ENCODE peak calls at places on chromosomes 16 and 17, in six cellular contexts. B, A, Y, X, C and Z are unnamed samples.

GRCh38 chr16:4410335-4411075 is 5.9 kb downstream of the CORO7 start:
- DNase-seq in B (no peak), A (peak), Y (no peak), X (peak), C (no peak), Z (no peak)

GRCh38 chr16:592518-593306 is 2.8 kb downstream of the RAB40C start:
- DNase-seq in B (peak), A (peak), Y (no peak), X (peak), C (peak), Z (peak)

GRCh38 chr17:63133489-63133888 is 167.5 kb downstream of the TANC2 start:
- DNase-seq in B (no peak), A (no peak), Y (no peak), X (no peak), C (no peak), Z (no peak)

GRCh38 chr17:80885922-80886582 is 105.6 kb upstream of the CHMP6 start:
- DNase-seq in B (no peak), A (no peak), Y (no peak), X (no peak), C (no peak), Z (no peak)

GRCh38 chr17:74292495-74292894 is 18.5 kb downstream of the DNAI2 start:
- DNase-seq in B (no peak), A (no peak), Y (no peak), X (no peak), C (no peak), Z (no peak)

GRCh38 chr16:5903153-5903552 is 805.6 kb upstream of the EEF2KMT start:
- DNase-seq in B (peak), A (no peak), Y (no peak), X (no peak), C (peak), Z (no peak)

GRCh38 chr16:57477531-57478202 is 8.6 kb downstream of the DOK4 start:
- DNase-seq in B (no peak), A (no peak), Y (no peak), X (no peak), C (no peak), Z (no peak)

GRCh38 chr17:1529863-1530262 is 13.5 kb upstream of the INPP5K start:
- DNase-seq in B (no peak), A (no peak), Y (no peak), X (peak), C (no peak), Z (no peak)

GRCh38 chr16:68369697-68370096 is 58.9 kb downstream of the PRMT7 start:
- DNase-seq in B (no peak), A (no peak), Y (no peak), X (no peak), C (no peak), Z (no peak)

GRCh38 chr17:17079761-17080160 is 37.5 kb downstream of the MPRIP start:
- DNase-seq in B (no peak), A (no peak), Y (no peak), X (peak), C (no peak), Z (no peak)

GRCh38 chr16:31127182-31127581 is 8.3 kb downstream of the PRSS8 start:
- DNase-seq in B (no peak), A (no peak), Y (no peak), X (no peak), C (no peak), Z (no peak)

GRCh38 chr16:28097500-28097899 is 34.0 kb upstream of the GSG1L start:
- DNase-seq in B (no peak), A (no peak), Y (no peak), X (no peak), C (no peak), Z (no peak)

GRCh38 chr17:19376799-19377198 is 1.5 kb upstream of the MAPK7 start:
- DNase-seq in B (no peak), A (no peak), Y (no peak), X (no peak), C (peak), Z (no peak)

GRCh38 chr17:17509601-17510425 is 13.6 kb upstream of the RASD1 start:
- DNase-seq in B (no peak), A (no peak), Y (no peak), X (no peak), C (no peak), Z (no peak)

GRCh38 chr17:1629647-1630310 is 1.1 kb upstream of the SLC43A2 start:
- DNase-seq in B (peak), A (no peak), Y (no peak), X (peak), C (peak), Z (no peak)

GRCh38 chr17:40065041-40065770 is 2.4 kb downstream of the THRA start:
- DNase-seq in B (no peak), A (no peak), Y (no peak), X (peak), C (no peak), Z (no peak)

GRCh38 chr17:41417576-41418015 is 6.8 kb downstream of the KRT37 start:
- DNase-seq in B (peak), A (no peak), Y (peak), X (no peak), C (peak), Z (peak)
- TF ChIP-seq CTCF in B (peak), A (no peak), Y (peak), X (peak), C (peak), Z (no peak)

DNA sequence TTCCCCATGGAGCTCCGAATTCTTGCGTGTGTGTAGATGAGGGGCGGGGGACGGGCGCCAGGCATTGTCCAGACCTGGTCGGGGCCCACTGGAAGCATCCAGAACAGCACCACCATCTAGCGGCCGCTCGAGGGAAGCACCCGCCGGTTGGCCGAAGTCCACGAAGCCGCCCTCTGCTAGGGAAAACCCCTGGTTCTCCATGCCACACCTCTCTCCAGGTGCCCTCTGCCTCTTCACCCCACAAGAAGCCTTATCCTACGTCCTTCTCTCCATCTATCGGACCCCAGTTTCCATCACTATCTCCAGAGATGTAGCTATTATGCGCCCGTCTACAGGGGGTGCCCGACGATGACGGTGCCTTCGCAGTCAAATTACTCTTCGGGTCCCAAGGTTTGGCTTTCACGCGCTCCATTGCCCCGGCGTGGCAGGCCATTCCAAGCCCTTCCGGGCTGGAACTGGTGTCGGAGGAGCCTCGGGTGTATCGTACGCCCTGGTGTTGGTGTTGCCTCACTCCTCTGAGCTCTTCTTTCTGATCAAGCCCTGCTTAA is 617 bp upstream of the SENP3 start:
- DNase-seq in B (no peak), A (peak), Y (peak), X (peak), C (peak), Z (peak)
- TF ChIP-seq CTCF in B (peak), A (peak), Y (peak), X (peak), C (peak), Z (peak)

GRCh38 chr17:79126139-79126538 is 51.5 kb downstream of the ENGASE start:
- DNase-seq in B (no peak), A (no peak), Y (no peak), X (no peak), C (no peak), Z (no peak)
- TF ChIP-seq CTCF in B (peak), A (no peak), Y (no peak), X (peak), C (peak), Z (no peak)

GRCh38 chr17:44564429-44564828 is 7.1 kb downstream of the FZD2 start:
- DNase-seq in B (no peak), A (no peak), Y (no peak), X (no peak), C (no peak), Z (no peak)
- TF ChIP-seq CTCF in B (no peak), A (no peak), Y (no peak), X (no peak), C (no peak), Z (no peak)

GRCh38 chr17:28737770-28738679 is 5.8 kb upstream of the TRAF4 start:
- DNase-seq in B (no peak), A (no peak), Y (no peak), X (no peak), C (no peak), Z (no peak)
- TF ChIP-seq CTCF in B (no peak), A (no peak), Y (no peak), X (no peak), C (no peak), Z (no peak)

GRCh38 chr17:35877345-35878029 is 2.7 kb downstream of the CCL5 start:
- DNase-seq in B (no peak), A (no peak), Y (no peak), X (no peak), C (no peak), Z (no peak)

GRCh38 chr17:35875439-35876139 is 4.6 kb downstream of the CCL5 start:
- DNase-seq in B (no peak), A (no peak), Y (no peak), X (no peak), C (no peak), Z (no peak)

GRCh38 chr17:35872581-35872980 is 3.9 kb upstream of the HEATR9 start:
- DNase-seq in B (no peak), A (no peak), Y (no peak), X (no peak), C (no peak), Z (no peak)

GRCh38 chr17:35879748-35880654 is at the start of gene CCL5:
- DNase-seq in B (peak), A (no peak), Y (no peak), X (no peak), C (peak), Z (peak)

GRCh38 chr17:35878361-35878760 is 1.8 kb downstream of the CCL5 start:
- DNase-seq in B (no peak), A (no peak), Y (no peak), X (no peak), C (no peak), Z (no peak)
- TF ChIP-seq CTCF in B (no peak), A (no peak), Y (no peak), X (no peak), C (no peak), Z (no peak)

DNA sequence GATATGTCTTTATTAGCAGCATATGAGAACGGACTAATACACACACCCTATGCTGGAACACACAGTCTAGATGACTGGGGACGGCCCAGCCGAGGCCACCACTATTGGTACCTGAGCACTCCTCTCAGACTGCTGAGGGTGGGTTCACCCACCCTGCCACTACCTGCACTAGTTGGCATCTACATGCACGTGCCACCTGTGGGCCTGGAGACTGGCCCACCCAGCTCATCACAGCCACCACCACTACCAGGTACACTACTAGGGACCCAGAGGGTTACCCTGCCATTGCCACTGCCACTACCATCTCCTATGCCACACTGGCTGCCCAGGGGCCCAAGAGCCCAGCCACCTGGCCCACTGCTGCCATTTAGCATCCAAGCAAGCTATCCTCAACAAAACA is 32.5 kb downstream of the MEAK7 start:
- DNase-seq in B (no peak), A (no peak), Y (no peak), X (no peak), C (no peak), Z (no peak)
- TF ChIP-seq CTCF in B (no peak), A (no peak), Y (no peak), X (no peak), C (no peak), Z (no peak)

DNA sequence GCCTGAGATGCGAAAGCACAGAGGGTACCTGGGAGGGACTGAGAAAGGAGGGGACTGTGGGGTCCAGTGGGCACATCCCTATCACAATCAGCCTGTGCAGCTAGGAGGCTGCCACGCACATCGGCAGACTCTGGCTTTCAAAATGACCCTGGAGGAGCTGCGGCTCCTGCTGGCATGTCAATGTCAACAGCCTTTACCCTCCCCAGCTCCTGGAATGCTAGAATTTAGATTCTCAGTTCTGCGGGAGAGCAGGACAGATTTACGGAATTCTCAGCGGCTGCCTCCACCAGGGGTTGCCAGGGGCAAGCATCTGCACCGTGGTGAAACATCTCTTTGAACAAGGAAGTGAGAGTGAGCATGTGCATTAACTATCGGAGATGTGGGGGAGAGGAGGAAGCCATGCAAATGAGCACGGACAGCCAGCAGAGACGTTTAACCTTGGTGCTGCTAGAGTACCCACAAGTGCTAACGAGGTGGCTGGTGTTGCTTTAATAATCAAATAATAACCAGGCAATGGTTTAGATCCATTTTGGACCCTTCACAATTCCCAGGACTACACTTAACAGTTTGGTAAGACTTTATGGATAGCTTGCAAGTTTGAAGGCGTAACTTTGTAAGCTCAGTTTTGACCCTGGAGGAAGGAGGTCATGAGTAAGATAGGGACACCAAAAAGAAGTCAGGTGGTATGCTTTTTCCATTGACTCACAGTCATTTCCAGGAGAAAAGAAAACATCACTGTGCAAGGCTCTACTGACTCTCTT is 54.1 kb downstream of the XYLT1 start:
- DNase-seq in B (no peak), A (peak), Y (no peak), X (no peak), C (no peak), Z (no peak)
- TF ChIP-seq CTCF in B (peak), A (no peak), Y (peak), X (no peak), C (no peak), Z (no peak)